ENCODE peak calls at places on chromosomes 4 and X, in nine cellular contexts. One of them, this sample, is unnamed.

GRCh38 chr4:144732584-144733130 is 86.7 kb downstream of the HHIP start:
- DNase-seq in H1: no peak
- DNase-seq in cardiac muscle cell: no peak
- DNase-seq in Peyer's patch: no peak
- DNase-seq in right atrium auricular region: no peak
- DNase-seq in psoas muscle: no peak
- DNase-seq in H9: no peak
- DNase-seq in HCT116: no peak
- DNase-seq in HepG2: no peak
- DNase-seq in this sample: no peak

GRCh38 chr4:109440948-109441347 is 7.3 kb downstream of the SEC24B start:
- DNase-seq in H1: no peak
- DNase-seq in cardiac muscle cell: no peak
- DNase-seq in Peyer's patch: no peak
- DNase-seq in right atrium auricular region: no peak
- DNase-seq in psoas muscle: no peak
- DNase-seq in H9: no peak
- DNase-seq in HCT116: no peak
- DNase-seq in HepG2: no peak
- DNase-seq in this sample: no peak

GRCh38 chr4:157217708-157218107 is 2.8 kb upstream of the GRIA2 start:
- DNase-seq in H1: no peak
- DNase-seq in cardiac muscle cell: peak; percentile 36
- DNase-seq in Peyer's patch: no peak
- DNase-seq in right atrium auricular region: no peak
- DNase-seq in psoas muscle: no peak
- DNase-seq in H9: no peak
- DNase-seq in HCT116: peak; percentile 18
- DNase-seq in HepG2: peak; percentile 3
- DNase-seq in this sample: no peak

GRCh38 chrX:48761674-48762471 is at the start of gene GLOD5:
- DNase-seq in H1: peak; percentile 60
- DNase-seq in cardiac muscle cell: peak; percentile 41
- DNase-seq in Peyer's patch: peak; percentile 78
- DNase-seq in right atrium auricular region: no peak
- DNase-seq in psoas muscle: no peak
- DNase-seq in H9: peak; percentile 85
- DNase-seq in HCT116: peak; percentile 35
- DNase-seq in HepG2: peak; percentile 45
- DNase-seq in this sample: peak; percentile 82

GRCh38 chr4:38034986-38035882 is 75.0 kb downstream of the PTTG2 start:
- DNase-seq in H1: no peak
- DNase-seq in cardiac muscle cell: peak; percentile 78
- DNase-seq in Peyer's patch: peak; percentile 57
- DNase-seq in right atrium auricular region: no peak
- DNase-seq in psoas muscle: no peak
- DNase-seq in H9: no peak
- DNase-seq in HCT116: peak; percentile 44
- DNase-seq in HepG2: peak; percentile 66
- DNase-seq in this sample: no peak

GRCh38 chr4:53586121-53586816 is 5.0 kb downstream of the LNX1 start:
- DNase-seq in H1: no peak
- DNase-seq in cardiac muscle cell: no peak
- DNase-seq in Peyer's patch: no peak
- DNase-seq in right atrium auricular region: no peak
- DNase-seq in psoas muscle: no peak
- DNase-seq in H9: no peak
- DNase-seq in HCT116: no peak
- DNase-seq in HepG2: no peak
- DNase-seq in this sample: no peak

GRCh38 chr4:140069068-140069467 is 84.9 kb downstream of the MAML3 start:
- DNase-seq in H1: no peak
- DNase-seq in cardiac muscle cell: no peak
- DNase-seq in Peyer's patch: no peak
- DNase-seq in right atrium auricular region: peak; percentile 71
- DNase-seq in psoas muscle: peak; percentile 26
- DNase-seq in H9: no peak
- DNase-seq in HCT116: no peak
- DNase-seq in HepG2: no peak
- DNase-seq in this sample: peak; percentile 65

GRCh38 chr4:30719363-30720020 is 677 bp upstream of the PCDH7 start:
- DNase-seq in H1: peak; percentile 77
- DNase-seq in cardiac muscle cell: peak; percentile 89
- DNase-seq in Peyer's patch: peak; percentile 48
- DNase-seq in right atrium auricular region: no peak
- DNase-seq in psoas muscle: peak; percentile 13
- DNase-seq in H9: peak; percentile 69
- DNase-seq in HCT116: no peak
- DNase-seq in HepG2: no peak
- DNase-seq in this sample: peak; percentile 48

GRCh38 chr4:142480244-142480643 is 365.9 kb downstream of the INPP4B start:
- DNase-seq in H1: no peak
- DNase-seq in cardiac muscle cell: peak; percentile 32
- DNase-seq in Peyer's patch: no peak
- DNase-seq in right atrium auricular region: no peak
- DNase-seq in psoas muscle: no peak
- DNase-seq in H9: no peak
- DNase-seq in HCT116: no peak
- DNase-seq in HepG2: no peak
- DNase-seq in this sample: no peak

GRCh38 chrX:50874878-50875277 is 35.7 kb upstream of the BMP15 start:
- DNase-seq in H1: no peak
- DNase-seq in cardiac muscle cell: no peak
- DNase-seq in Peyer's patch: no peak
- DNase-seq in right atrium auricular region: no peak
- DNase-seq in psoas muscle: no peak
- DNase-seq in H9: no peak
- DNase-seq in HCT116: no peak
- DNase-seq in HepG2: no peak
- DNase-seq in this sample: no peak

GRCh38 chrX:25869761-25870160 is 268.4 kb upstream of the MAGEB18 start:
- DNase-seq in H1: no peak
- DNase-seq in cardiac muscle cell: no peak
- DNase-seq in Peyer's patch: no peak
- DNase-seq in right atrium auricular region: no peak
- DNase-seq in psoas muscle: no peak
- DNase-seq in H9: no peak
- DNase-seq in HCT116: no peak
- DNase-seq in HepG2: no peak
- DNase-seq in this sample: no peak

GRCh38 chrX:44908838-44909237 is 35.9 kb downstream of the KDM6A start:
- DNase-seq in H1: no peak
- DNase-seq in cardiac muscle cell: no peak
- DNase-seq in Peyer's patch: no peak
- DNase-seq in right atrium auricular region: no peak
- DNase-seq in psoas muscle: no peak
- DNase-seq in H9: no peak
- DNase-seq in HCT116: no peak
- DNase-seq in HepG2: no peak
- DNase-seq in this sample: no peak

GRCh38 chr4:118911162-118911791 is 22.6 kb downstream of the SYNPO2 start:
- DNase-seq in H1: no peak
- DNase-seq in cardiac muscle cell: no peak
- DNase-seq in Peyer's patch: no peak
- DNase-seq in right atrium auricular region: no peak
- DNase-seq in psoas muscle: no peak
- DNase-seq in H9: no peak
- DNase-seq in HCT116: no peak
- DNase-seq in HepG2: no peak
- DNase-seq in this sample: no peak

GRCh38 chrX:131045786-131046185 is 12.4 kb upstream of the ARHGAP36 start:
- DNase-seq in H1: no peak
- DNase-seq in cardiac muscle cell: no peak
- DNase-seq in Peyer's patch: no peak
- DNase-seq in right atrium auricular region: no peak
- DNase-seq in psoas muscle: no peak
- DNase-seq in H9: no peak
- DNase-seq in HCT116: no peak
- DNase-seq in HepG2: no peak
- DNase-seq in this sample: no peak

GRCh38 chr4:4606321-4606720 is 64.5 kb upstream of the STX18 start:
- DNase-seq in H1: no peak
- DNase-seq in cardiac muscle cell: no peak
- DNase-seq in Peyer's patch: no peak
- DNase-seq in right atrium auricular region: no peak
- DNase-seq in psoas muscle: no peak
- DNase-seq in H9: no peak
- DNase-seq in HCT116: no peak
- DNase-seq in HepG2: no peak
- DNase-seq in this sample: no peak

GRCh38 chr4:41509411-41510008 is 28.4 kb upstream of the LIMCH1 start:
- DNase-seq in H1: no peak
- DNase-seq in cardiac muscle cell: no peak
- DNase-seq in Peyer's patch: no peak
- DNase-seq in right atrium auricular region: no peak
- DNase-seq in psoas muscle: no peak
- DNase-seq in H9: no peak
- DNase-seq in HCT116: no peak
- DNase-seq in HepG2: no peak
- DNase-seq in this sample: no peak

GRCh38 chr4:141158219-141158618 is 24.9 kb upstream of the RNF150 start:
- DNase-seq in H1: no peak
- DNase-seq in cardiac muscle cell: peak; percentile 66
- DNase-seq in Peyer's patch: no peak
- DNase-seq in right atrium auricular region: no peak
- DNase-seq in psoas muscle: no peak
- DNase-seq in H9: no peak
- DNase-seq in HCT116: peak; percentile 33
- DNase-seq in HepG2: peak; percentile 31
- DNase-seq in this sample: no peak

GRCh38 chr4:105951198-105951597 is 55.9 kb downstream of the NPNT start:
- DNase-seq in H1: no peak
- DNase-seq in cardiac muscle cell: no peak
- DNase-seq in Peyer's patch: no peak
- DNase-seq in right atrium auricular region: no peak
- DNase-seq in psoas muscle: no peak
- DNase-seq in H9: no peak
- DNase-seq in HCT116: no peak
- DNase-seq in HepG2: no peak
- DNase-seq in this sample: no peak

GRCh38 chr4:99405433-99406115 is 29.6 kb downstream of the ADH7 start:
- DNase-seq in H1: peak; percentile 90
- DNase-seq in cardiac muscle cell: peak; percentile 75
- DNase-seq in Peyer's patch: peak; percentile 89
- DNase-seq in right atrium auricular region: peak; percentile 83
- DNase-seq in psoas muscle: peak; percentile 49
- DNase-seq in H9: peak; percentile 63
- DNase-seq in HCT116: peak; percentile 60
- DNase-seq in HepG2: peak; percentile 74
- DNase-seq in this sample: no peak

GRCh38 chr4:15374697-15375096 is 53.1 kb upstream of the C1QTNF7 start:
- DNase-seq in H1: no peak
- DNase-seq in cardiac muscle cell: no peak
- DNase-seq in Peyer's patch: no peak
- DNase-seq in right atrium auricular region: no peak
- DNase-seq in psoas muscle: no peak
- DNase-seq in H9: no peak
- DNase-seq in HCT116: no peak
- DNase-seq in HepG2: no peak
- DNase-seq in this sample: no peak

GRCh38 chr4:124903995-124904722 is 191.6 kb upstream of the ANKRD50 start:
- DNase-seq in H1: no peak
- DNase-seq in cardiac muscle cell: peak; percentile 78
- DNase-seq in Peyer's patch: no peak
- DNase-seq in right atrium auricular region: no peak
- DNase-seq in psoas muscle: peak; percentile 13
- DNase-seq in H9: no peak
- DNase-seq in HCT116: peak; percentile 47
- DNase-seq in HepG2: no peak
- DNase-seq in this sample: no peak

DNA sequence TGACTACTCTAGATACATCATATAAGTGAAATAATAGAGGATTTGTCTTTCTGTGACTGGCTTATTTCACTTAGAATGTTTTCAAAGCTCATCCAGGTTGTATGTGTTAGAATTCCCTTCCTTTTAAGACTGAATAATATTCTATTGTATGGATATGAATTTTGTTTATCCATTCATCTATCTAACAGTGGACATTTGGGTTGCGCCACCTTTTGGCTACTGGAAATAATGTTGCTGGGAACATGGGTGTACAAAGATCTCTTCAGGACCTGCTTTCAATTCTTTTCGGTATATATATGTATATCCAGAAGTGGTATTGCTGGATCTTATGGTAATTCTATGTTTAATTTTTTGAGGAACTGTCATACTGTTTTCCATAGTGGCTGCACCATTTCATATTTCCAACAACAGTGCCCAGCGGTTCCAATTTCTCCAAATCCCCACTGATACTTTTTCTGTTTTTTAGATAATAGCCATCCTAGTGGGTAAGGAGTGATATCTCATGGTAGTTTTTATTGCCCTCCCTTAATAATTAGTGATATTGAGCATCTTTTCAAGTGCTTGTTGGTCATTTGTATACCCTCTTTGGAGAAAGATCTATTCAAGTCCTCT is 3.4 kb upstream of the SCD5 start:
- DNase-seq in H1: no peak
- DNase-seq in cardiac muscle cell: no peak
- DNase-seq in Peyer's patch: no peak
- DNase-seq in right atrium auricular region: no peak
- DNase-seq in psoas muscle: no peak
- DNase-seq in H9: no peak
- DNase-seq in HCT116: no peak
- DNase-seq in HepG2: peak; percentile 13
- DNase-seq in this sample: no peak
- TF ChIP-seq CTCF in H1: no peak
- TF ChIP-seq CTCF in cardiac muscle cell: peak; percentile 45
- TF ChIP-seq CTCF in Peyer's patch: peak; percentile 39
- TF ChIP-seq CTCF in right atrium auricular region: no peak
- TF ChIP-seq CTCF in psoas muscle: no peak
- TF ChIP-seq CTCF in H9: peak; percentile 40
- TF ChIP-seq CTCF in HCT116: peak; percentile 72
- TF ChIP-seq CTCF in HepG2: peak; percentile 50
- TF ChIP-seq CTCF in this sample: peak; percentile 21

GRCh38 chrX:72126048-72126415 is 5.7 kb downstream of the RTL5 start:
- DNase-seq in H1: no peak
- DNase-seq in cardiac muscle cell: no peak
- DNase-seq in Peyer's patch: no peak
- DNase-seq in right atrium auricular region: no peak
- DNase-seq in psoas muscle: no peak
- DNase-seq in H9: no peak
- DNase-seq in HCT116: no peak
- DNase-seq in HepG2: no peak
- DNase-seq in this sample: no peak
- H3K27ac ChIP-seq in H1: no peak overlapping the region
- H3K27ac ChIP-seq in cardiac muscle cell: peak overlapping the region; percentile 85
- H3K27ac ChIP-seq in Peyer's patch: no peak overlapping the region
- H3K27ac ChIP-seq in right atrium auricular region: peak overlapping the region; percentile 62
- H3K27ac ChIP-seq in psoas muscle: peak overlapping the region; percentile 41
- H3K27ac ChIP-seq in H9: no peak overlapping the region
- H3K27ac ChIP-seq in HCT116: no peak overlapping the region
- H3K27ac ChIP-seq in HepG2: no peak overlapping the region
- H3K27ac ChIP-seq in this sample: peak overlapping the region; percentile 53

GRCh38 chrX:154735695-154736393 is 15.0 kb downstream of the GAB3 start:
- DNase-seq in H1: no peak
- DNase-seq in cardiac muscle cell: no peak
- DNase-seq in Peyer's patch: peak; percentile 61
- DNase-seq in right atrium auricular region: no peak
- DNase-seq in psoas muscle: peak; percentile 69
- DNase-seq in H9: no peak
- DNase-seq in HCT116: no peak
- DNase-seq in HepG2: no peak
- DNase-seq in this sample: no peak
- H3K4me1 ChIP-seq in H1: no peaks in the 10 kb centered on the region
- H3K4me1 ChIP-seq in cardiac muscle cell: no peaks in the 10 kb centered on the region
- H3K4me1 ChIP-seq in Peyer's patch: peaks cover 17% of the 10 kb centered on the region
- H3K4me1 ChIP-seq in right atrium auricular region: peaks cover 72% of the 10 kb centered on the region
- H3K4me1 ChIP-seq in psoas muscle: peaks cover 32% of the 10 kb centered on the region
- H3K4me1 ChIP-seq in H9: peaks cover 2% of the 10 kb centered on the region
- H3K4me1 ChIP-seq in HCT116: no peaks in the 10 kb centered on the region
- H3K4me1 ChIP-seq in HepG2: peaks cover 6% of the 10 kb centered on the region
- H3K4me1 ChIP-seq in this sample: peaks cover 91% of the 10 kb centered on the region

GRCh38 chr4:127188847-127189246 is 443.9 kb upstream of the INTU start:
- DNase-seq in H1: no peak
- DNase-seq in cardiac muscle cell: peak; percentile 11
- DNase-seq in Peyer's patch: no peak
- DNase-seq in right atrium auricular region: no peak
- DNase-seq in psoas muscle: no peak
- DNase-seq in H9: no peak
- DNase-seq in HCT116: peak; percentile 7
- DNase-seq in HepG2: no peak
- DNase-seq in this sample: no peak
- TF ChIP-seq CTCF in H1: peak; percentile 53
- TF ChIP-seq CTCF in cardiac muscle cell: no peak
- TF ChIP-seq CTCF in Peyer's patch: no peak
- TF ChIP-seq CTCF in right atrium auricular region: no peak
- TF ChIP-seq CTCF in psoas muscle: no peak
- TF ChIP-seq CTCF in H9: peak; percentile 52
- TF ChIP-seq CTCF in HCT116: peak; percentile 27
- TF ChIP-seq CTCF in HepG2: no peak
- TF ChIP-seq CTCF in this sample: no peak

This sample was measured in left lung.